ENCODE peak calls at places on chromosome 20, in four cellular contexts. M is neural crest cell, L is cardiac muscle cell, X is Peyer's patch. Y is an unnamed sample.

GRCh38 chr20:33099842-33100538 is 20.5 kb downstream of the BPIFB4 start:
- DNase-seq in M (no peak), L (no peak), X (no peak), Y (no peak)

GRCh38 chr20:25048519-25048952 is 9.4 kb downstream of the ACSS1 start:
- DNase-seq in M (no peak), L (no peak), X (no peak), Y (no peak)

GRCh38 chr20:14055127-14055742 is 59.9 kb downstream of the MACROD2 start:
- DNase-seq in M (peak), L (peak), X (no peak), Y (no peak)

GRCh38 chr20:36085686-36086267 is 68.8 kb upstream of the EPB41L1 start:
- DNase-seq in M (no peak), L (peak), X (no peak), Y (no peak)

GRCh38 chr20:24647713-24648112 is 178.3 kb downstream of the SYNDIG1 start:
- DNase-seq in M (no peak), L (no peak), X (no peak), Y (no peak)

GRCh38 chr20:8523684-8524083 is 391.6 kb downstream of the PLCB1 start:
- DNase-seq in M (no peak), L (peak), X (no peak), Y (no peak)

GRCh38 chr20:7889736-7890135 is 50.5 kb downstream of the HAO1 start:
- DNase-seq in M (no peak), L (no peak), X (no peak), Y (no peak)

GRCh38 chr20:4406627-4407026 is 315.1 kb upstream of the PRND start:
- DNase-seq in M (no peak), L (peak), X (no peak), Y (no peak)

GRCh38 chr20:54475334-54476287 is at the start of gene DOK5:
- DNase-seq in M (peak), L (peak), X (no peak), Y (no peak)

GRCh38 chr20:41408131-41408789 is 41.6 kb upstream of the EMILIN3 start:
- DNase-seq in M (no peak), L (no peak), X (no peak), Y (no peak)

GRCh38 chr20:19504251-19504650 is 253.8 kb upstream of the RIN2 start:
- DNase-seq in M (no peak), L (no peak), X (no peak), Y (no peak)

GRCh38 chr20:49399329-49399728 is 83.1 kb downstream of the KCNB1 start:
- DNase-seq in M (no peak), L (peak), X (no peak), Y (no peak)

GRCh38 chr20:23666698-23667097 is 22.1 kb downstream of the CST4 start:
- DNase-seq in M (no peak), L (no peak), X (no peak), Y (no peak)

GRCh38 chr20:63084563-63084927 is 77.8 kb upstream of the BHLHE23 start:
- DNase-seq in M (no peak), L (no peak), X (no peak), Y (no peak)

GRCh38 chr20:49185071-49185757 is 2.9 kb downstream of the STAU1 start:
- DNase-seq in M (no peak), L (no peak), X (no peak), Y (no peak)

GRCh38 chr20:22470620-22471026 is 113.7 kb downstream of the FOXA2 start:
- DNase-seq in M (no peak), L (no peak), X (no peak), Y (no peak)

GRCh38 chr20:1764136-1765033 is 106.8 kb upstream of the SIRPG start:
- DNase-seq in M (peak), L (peak), X (peak), Y (no peak)

GRCh38 chr20:63740501-63741353 is 1.2 kb downstream of the SLC2A4RG start:
- DNase-seq in M (peak), L (peak), X (peak), Y (no peak)

GRCh38 chr20:62427172-62428007 is at the start of gene RBBP8NL:
- DNase-seq in M (no peak), L (no peak), X (no peak), Y (no peak)

GRCh38 chr20:59811681-59812171 is 121.7 kb downstream of the SYCP2 start:
- DNase-seq in M (no peak), L (no peak), X (no peak), Y (no peak)

GRCh38 chr20:47295921-47296426 is 60.5 kb downstream of the ZMYND8 start:
- DNase-seq in M (no peak), L (peak), X (no peak), Y (no peak)
- TF ChIP-seq CTCF in M (no peak), L (no peak), X (no peak), Y (no peak)

DNA sequence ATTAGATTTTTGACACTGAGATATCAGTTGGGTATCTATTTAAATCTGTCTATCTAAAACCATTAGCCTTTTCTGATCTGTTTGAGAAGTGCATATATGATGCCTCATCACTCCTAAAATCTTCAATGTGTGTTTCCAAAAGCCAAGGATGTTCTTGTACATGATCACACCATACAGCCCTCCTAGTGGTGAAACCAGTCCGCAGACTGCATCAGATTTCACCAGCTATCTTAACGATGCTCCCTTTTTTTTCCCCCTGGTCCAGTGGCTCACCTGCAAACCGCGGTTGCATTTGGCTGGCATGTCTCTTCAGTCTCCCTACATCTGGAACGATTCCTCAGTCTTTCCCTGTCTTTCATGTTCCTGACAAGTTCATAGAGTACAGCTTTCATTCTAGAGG is 4.0 kb downstream of the KIZ start:
- DNase-seq in M (no peak), L (no peak), X (no peak), Y (no peak)
- TF ChIP-seq CTCF in M (peak), L (no peak), X (no peak), Y (no peak)

GRCh38 chr20:57048027-57048869 is 218.2 kb downstream of the BMP7 start:
- DNase-seq in M (peak), L (peak), X (no peak), Y (no peak)
- TF ChIP-seq CTCF in M (peak), L (peak), X (no peak), Y (peak)

GRCh38 chr20:46087161-46087560 is 2.6 kb downstream of the NCOA5 start:
- DNase-seq in M (no peak), L (peak), X (no peak), Y (no peak)
- TF ChIP-seq CTCF in M (peak), L (peak), X (peak), Y (peak)

GRCh38 chr20:57609842-57610167 is 10.4 kb downstream of the ZBP1 start:
- DNase-seq in M (no peak), L (no peak), X (no peak), Y (no peak)
- TF ChIP-seq CTCF in M (no peak), L (no peak), X (no peak), Y (no peak)

GRCh38 chr20:3250091-3250504 is 11.1 kb upstream of the SLC4A11 start:
- DNase-seq in M (peak), L (no peak), X (no peak), Y (no peak)
- TF ChIP-seq CTCF in M (peak), L (peak), X (no peak), Y (no peak)

Y was measured in natural killer cell.